ENCODE peak calls at places on chromosomes 7 and 10, in eight cellular contexts. Z, F, A, L, S, O, R and H are unnamed samples.

GRCh38 chr10:69733791-69734261 is 67.9 kb upstream of the COL13A1 start:
- DNase-seq in A (no peak), L (peak), Z (no peak), F (no peak), S (no peak), R (no peak), O (no peak), H (no peak)

GRCh38 chr7:95491634-95492314 is 6.0 kb downstream of the ASB4 start:
- DNase-seq in S (no peak), F (no peak), A (no peak), O (peak), L (no peak), Z (no peak), R (no peak), H (no peak)

GRCh38 chr10:13791483-13791882 is 204.7 kb downstream of the PRPF18 start:
- DNase-seq in R (no peak), F (no peak), O (no peak), A (no peak), S (no peak), L (no peak), Z (no peak), H (no peak)

GRCh38 chr7:137961200-137962177 is 40.4 kb downstream of the CREB3L2 start:
- DNase-seq in Z (no peak), A (no peak), S (no peak), F (no peak), L (no peak), O (no peak), R (no peak), H (no peak)

GRCh38 chr10:114332808-114333207 is 71.5 kb downstream of the AFAP1L2 start:
- DNase-seq in F (no peak), Z (no peak), R (no peak), A (no peak), O (no peak), L (no peak), S (no peak), H (no peak)

GRCh38 chr7:44196450-44196872 is 4.3 kb upstream of the YKT6 start:
- DNase-seq in A (peak), L (peak), F (no peak), R (peak), Z (peak), O (no peak), S (no peak), H (no peak)

GRCh38 chr7:130732980-130733865 is 784 bp downstream of the KLF14 start:
- DNase-seq in L (no peak), A (no peak), S (peak), O (no peak), F (peak), Z (peak), R (peak), H (no peak)

GRCh38 chr7:53756946-53757345 is 721.5 kb downstream of the POM121L12 start:
- DNase-seq in O (no peak), L (no peak), A (no peak), S (no peak), Z (no peak), R (no peak), F (no peak), H (no peak)

GRCh38 chr7:40546616-40547501 is 412.1 kb downstream of the SUGCT start:
- DNase-seq in L (no peak), O (no peak), Z (no peak), R (no peak), F (no peak), A (no peak), S (no peak), H (no peak)

GRCh38 chr10:92407305-92408016 is 116.5 kb downstream of the MARCHF5 start:
- DNase-seq in O (no peak), A (no peak), F (no peak), R (no peak), S (no peak), Z (no peak), L (no peak), H (no peak)

GRCh38 chr10:109976657-109977056 is 31.1 kb upstream of the ADD3 start:
- DNase-seq in S (no peak), Z (no peak), A (no peak), L (no peak), O (no peak), R (no peak), F (no peak), H (no peak)

GRCh38 chr7:90709501-90710465 is 113.7 kb downstream of the CDK14 start:
- DNase-seq in S (no peak), L (no peak), A (peak), O (no peak), Z (no peak), F (no peak), R (peak), H (no peak)

GRCh38 chr10:43204943-43205671 is 61.8 kb downstream of the RASGEF1A start:
- DNase-seq in R (peak), L (peak), S (peak), F (peak), A (peak), Z (peak), O (no peak), H (peak)

GRCh38 chr7:36129048-36129534 is 24.0 kb upstream of the EEPD1 start:
- DNase-seq in Z (no peak), L (no peak), S (no peak), O (no peak), A (no peak), F (peak), R (no peak), H (no peak)

GRCh38 chr10:132868995-132869394 is 73.4 kb downstream of the CFAP46 start:
- DNase-seq in S (peak), F (no peak), R (peak), O (no peak), L (peak), A (no peak), Z (no peak), H (peak)

GRCh38 chr7:129616530-129616929 is 5.0 kb downstream of the NRF1 start:
- DNase-seq in A (no peak), Z (no peak), F (no peak), R (no peak), L (no peak), O (no peak), S (no peak), H (no peak)

GRCh38 chr7:94174375-94174774 is 170.2 kb upstream of the BET1 start:
- DNase-seq in A (no peak), F (no peak), L (no peak), O (no peak), R (no peak), S (no peak), Z (no peak), H (no peak)

GRCh38 chr10:53458007-53458406 is 685.4 kb upstream of the MBL2 start:
- DNase-seq in L (no peak), A (no peak), F (no peak), S (no peak), R (no peak), Z (no peak), O (no peak), H (no peak)

GRCh38 chr10:21326594-21326993 is 198.9 kb downstream of the SKIDA1 start:
- DNase-seq in F (no peak), S (no peak), O (no peak), Z (no peak), L (no peak), R (no peak), A (no peak), H (no peak)

GRCh38 chr10:71587941-71588573 is 131.5 kb downstream of the C10orf105 start:
- DNase-seq in L (no peak), O (no peak), S (no peak), F (no peak), Z (no peak), R (no peak), A (no peak), H (no peak)

GRCh38 chr10:124122211-124122610 is 28.8 kb upstream of the CHST15 start:
- DNase-seq in Z (no peak), A (no peak), R (no peak), F (peak), L (no peak), S (no peak), O (no peak), H (no peak)

GRCh38 chr7:32034052-32034451 is 36.2 kb downstream of the PDE1C start:
- DNase-seq in F (no peak), R (no peak), L (no peak), A (no peak), S (no peak), Z (no peak), O (no peak), H (no peak)

GRCh38 chr10:49112098-49112497 is 3.2 kb downstream of the VSTM4 start:
- DNase-seq in O (peak), Z (no peak), L (no peak), R (no peak), F (no peak), A (no peak), S (no peak), H (no peak)

GRCh38 chr7:77570330-77571011 is 33.4 kb downstream of the PTPN12 start:
- DNase-seq in R (no peak), L (no peak), F (no peak), O (no peak), S (no peak), Z (no peak), A (peak), H (no peak)

GRCh38 chr7:6346581-6346980 is 74.2 kb upstream of the CYTH3 start:
- DNase-seq in F (no peak), A (no peak), L (no peak), R (peak), Z (no peak), S (no peak), O (no peak), H (no peak)

GRCh38 chr7:123640583-123640982 is 15.1 kb upstream of the LMOD2 start:
- DNase-seq in F (no peak), L (no peak), A (no peak), R (no peak), S (no peak), O (no peak), Z (no peak), H (no peak)

GRCh38 chr10:131841131-131841661 is 59.6 kb upstream of the PPP2R2D start:
- DNase-seq in S (peak), R (peak), Z (no peak), A (no peak), F (no peak), L (peak), O (no peak), H (peak)

GRCh38 chr7:139798221-139798620 is 20.4 kb upstream of the HIPK2 start:
- DNase-seq in O (no peak), A (no peak), Z (no peak), S (no peak), F (no peak), L (no peak), R (peak), H (no peak)

GRCh38 chr7:128120116-128120515 is 88.9 kb upstream of the LRRC4 start:
- DNase-seq in S (no peak), O (no peak), A (no peak), R (no peak), L (no peak), Z (no peak), F (no peak), H (peak)

GRCh38 chr7:54615545-54615944 is 73.4 kb downstream of the VSTM2A start:
- DNase-seq in O (no peak), Z (no peak), F (no peak), R (no peak), S (no peak), A (no peak), L (no peak), H (no peak)

GRCh38 chr10:124106241-124106905 is 13.0 kb upstream of the CHST15 start:
- DNase-seq in Z (no peak), O (peak), R (no peak), L (peak), S (no peak), A (no peak), F (peak), H (no peak)

GRCh38 chr10:96370575-96371157 is 11.9 kb upstream of the OPALIN start:
- DNase-seq in S (no peak), A (no peak), O (peak), Z (peak), R (peak), L (no peak), F (no peak), H (no peak)

GRCh38 chr7:112018305-112019030 is 187.7 kb downstream of the DOCK4 start:
- DNase-seq in F (no peak), O (no peak), R (no peak), L (no peak), A (no peak), S (no peak), Z (no peak), H (no peak)

GRCh38 chr10:79397575-79398303 is 47.7 kb downstream of the ZCCHC24 start:
- DNase-seq in O (no peak), S (no peak), L (peak), F (peak), R (no peak), Z (no peak), A (no peak), H (no peak)

GRCh38 chr7:132560825-132561529 is 15.3 kb downstream of the PLXNA4 start:
- DNase-seq in Z (no peak), S (no peak), O (no peak), L (no peak), A (no peak), F (no peak), R (no peak), H (no peak)

GRCh38 chr10:132142396-132143161 is 44.2 kb upstream of the DPYSL4 start:
- DNase-seq in F (peak), S (no peak), Z (peak), O (no peak), R (peak), L (peak), A (no peak), H (no peak)

GRCh38 chr10:19788075-19788686 is 28.1 kb upstream of the PLXDC2 start:
- DNase-seq in L (no peak), S (no peak), Z (no peak), O (no peak), A (no peak), F (no peak), R (peak), H (no peak)

GRCh38 chr7:116617878-116618277 is 54.1 kb upstream of the MET start:
- DNase-seq in Z (no peak), A (no peak), L (no peak), S (no peak), R (no peak), O (no peak), F (no peak), H (no peak)